ENCODE peak calls at places on chromosomes 1 and 21, in ten cellular contexts. One of them, this sample, is unnamed. For H3K4me1, the result is how much of the 10 kb centered on the place peaks cover.

GRCh38 chr1:219900201-219900600 is 28.2 kb downstream of the SLC30A10 start:
- DNase-seq in NT2/D1: no peak
- DNase-seq in left ventricle myocardium inferior: no peak
- DNase-seq in colonic mucosa: no peak
- DNase-seq in IMR-90: no peak
- DNase-seq in pancreas: no peak
- DNase-seq in GM23248: no peak
- DNase-seq in right cardiac atrium: no peak
- DNase-seq in right lobe of liver: no peak
- DNase-seq in CD8-positive, alpha-beta T cell: no peak
- DNase-seq in this sample: no peak

GRCh38 chr1:164588388-164589341 is 29.7 kb downstream of the PBX1 start:
- DNase-seq in right lobe of liver: peak
- DNase-seq in colonic mucosa: peak
- DNase-seq in IMR-90: peak
- DNase-seq in right cardiac atrium: peak
- DNase-seq in GM23248: peak
- DNase-seq in pancreas: no peak
- DNase-seq in CD8-positive, alpha-beta T cell: no peak
- DNase-seq in NT2/D1: no peak
- DNase-seq in left ventricle myocardium inferior: peak
- DNase-seq in this sample: peak

GRCh38 chr1:9852410-9853301 is 28.9 kb upstream of the CLSTN1 start:
- DNase-seq in colonic mucosa: no peak
- DNase-seq in CD8-positive, alpha-beta T cell: no peak
- DNase-seq in NT2/D1: no peak
- DNase-seq in right lobe of liver: no peak
- DNase-seq in right cardiac atrium: no peak
- DNase-seq in GM23248: peak
- DNase-seq in pancreas: peak
- DNase-seq in left ventricle myocardium inferior: no peak
- DNase-seq in IMR-90: peak
- DNase-seq in this sample: no peak

GRCh38 chr1:66336641-66336991 is 197.3 kb upstream of the SGIP1 start:
- DNase-seq in right lobe of liver: no peak
- DNase-seq in colonic mucosa: no peak
- DNase-seq in left ventricle myocardium inferior: no peak
- DNase-seq in NT2/D1: no peak
- DNase-seq in pancreas: no peak
- DNase-seq in GM23248: no peak
- DNase-seq in right cardiac atrium: no peak
- DNase-seq in IMR-90: no peak
- DNase-seq in CD8-positive, alpha-beta T cell: no peak
- DNase-seq in this sample: no peak

GRCh38 chr1:19682257-19682656 is 17.6 kb downstream of the HTR6 start:
- DNase-seq in left ventricle myocardium inferior: no peak
- DNase-seq in right cardiac atrium: no peak
- DNase-seq in colonic mucosa: no peak
- DNase-seq in CD8-positive, alpha-beta T cell: no peak
- DNase-seq in pancreas: no peak
- DNase-seq in IMR-90: peak
- DNase-seq in right lobe of liver: no peak
- DNase-seq in GM23248: peak
- DNase-seq in NT2/D1: no peak
- DNase-seq in this sample: peak

GRCh38 chr1:220775238-220775853 is 11.4 kb upstream of the MTARC1 start:
- DNase-seq in pancreas: no peak
- DNase-seq in IMR-90: no peak
- DNase-seq in GM23248: peak
- DNase-seq in right lobe of liver: no peak
- DNase-seq in colonic mucosa: no peak
- DNase-seq in CD8-positive, alpha-beta T cell: no peak
- DNase-seq in right cardiac atrium: peak
- DNase-seq in left ventricle myocardium inferior: no peak
- DNase-seq in NT2/D1: peak
- DNase-seq in this sample: peak

GRCh38 chr1:242132446-242132845 is 133.5 kb upstream of the MAP1LC3C start:
- DNase-seq in right cardiac atrium: no peak
- DNase-seq in GM23248: no peak
- DNase-seq in colonic mucosa: no peak
- DNase-seq in CD8-positive, alpha-beta T cell: no peak
- DNase-seq in right lobe of liver: no peak
- DNase-seq in pancreas: no peak
- DNase-seq in NT2/D1: no peak
- DNase-seq in left ventricle myocardium inferior: no peak
- DNase-seq in IMR-90: no peak
- DNase-seq in this sample: no peak

GRCh38 chr1:229942508-229942907 is 124.5 kb upstream of the GALNT2 start:
- DNase-seq in right lobe of liver: no peak
- DNase-seq in IMR-90: no peak
- DNase-seq in CD8-positive, alpha-beta T cell: no peak
- DNase-seq in right cardiac atrium: no peak
- DNase-seq in pancreas: peak
- DNase-seq in GM23248: no peak
- DNase-seq in NT2/D1: no peak
- DNase-seq in colonic mucosa: no peak
- DNase-seq in left ventricle myocardium inferior: no peak
- DNase-seq in this sample: no peak

GRCh38 chr1:246210751-246211150 is 296.3 kb downstream of the SMYD3 start:
- DNase-seq in IMR-90: no peak
- DNase-seq in colonic mucosa: no peak
- DNase-seq in right cardiac atrium: no peak
- DNase-seq in pancreas: no peak
- DNase-seq in GM23248: no peak
- DNase-seq in right lobe of liver: no peak
- DNase-seq in CD8-positive, alpha-beta T cell: no peak
- DNase-seq in left ventricle myocardium inferior: no peak
- DNase-seq in NT2/D1: no peak
- DNase-seq in this sample: no peak

GRCh38 chr1:30798389-30798951 is 40.9 kb upstream of the LAPTM5 start:
- DNase-seq in right cardiac atrium: peak
- DNase-seq in right lobe of liver: no peak
- DNase-seq in GM23248: peak
- DNase-seq in NT2/D1: no peak
- DNase-seq in colonic mucosa: peak
- DNase-seq in left ventricle myocardium inferior: peak
- DNase-seq in CD8-positive, alpha-beta T cell: no peak
- DNase-seq in pancreas: no peak
- DNase-seq in IMR-90: no peak
- DNase-seq in this sample: no peak

GRCh38 chr1:111958911-111959310 is 30.6 kb downstream of the KCND3 start:
- DNase-seq in colonic mucosa: no peak
- DNase-seq in IMR-90: no peak
- DNase-seq in left ventricle myocardium inferior: no peak
- DNase-seq in CD8-positive, alpha-beta T cell: no peak
- DNase-seq in NT2/D1: no peak
- DNase-seq in right cardiac atrium: no peak
- DNase-seq in GM23248: no peak
- DNase-seq in pancreas: no peak
- DNase-seq in right lobe of liver: no peak
- DNase-seq in this sample: no peak

GRCh38 chr21:15054089-15054488 is 10.7 kb downstream of the NRIP1 start:
- DNase-seq in left ventricle myocardium inferior: no peak
- DNase-seq in colonic mucosa: no peak
- DNase-seq in right cardiac atrium: no peak
- DNase-seq in GM23248: no peak
- DNase-seq in CD8-positive, alpha-beta T cell: no peak
- DNase-seq in pancreas: no peak
- DNase-seq in IMR-90: no peak
- DNase-seq in right lobe of liver: no peak
- DNase-seq in NT2/D1: no peak
- DNase-seq in this sample: no peak

GRCh38 chr21:15053531-15053930 is 11.3 kb downstream of the NRIP1 start:
- DNase-seq in right cardiac atrium: no peak
- DNase-seq in pancreas: no peak
- DNase-seq in left ventricle myocardium inferior: no peak
- DNase-seq in GM23248: no peak
- DNase-seq in NT2/D1: no peak
- DNase-seq in IMR-90: no peak
- DNase-seq in CD8-positive, alpha-beta T cell: no peak
- DNase-seq in right lobe of liver: no peak
- DNase-seq in colonic mucosa: no peak
- DNase-seq in this sample: no peak

GRCh38 chr21:15057290-15057689 is 7.5 kb downstream of the NRIP1 start:
- DNase-seq in CD8-positive, alpha-beta T cell: no peak
- DNase-seq in GM23248: no peak
- DNase-seq in IMR-90: no peak
- DNase-seq in right lobe of liver: no peak
- DNase-seq in colonic mucosa: peak
- DNase-seq in NT2/D1: no peak
- DNase-seq in right cardiac atrium: no peak
- DNase-seq in pancreas: no peak
- DNase-seq in left ventricle myocardium inferior: no peak
- DNase-seq in this sample: peak

GRCh38 chr21:15051652-15052554 is 12.9 kb downstream of the NRIP1 start:
- DNase-seq in pancreas: no peak
- DNase-seq in left ventricle myocardium inferior: no peak
- DNase-seq in NT2/D1: no peak
- DNase-seq in GM23248: no peak
- DNase-seq in right lobe of liver: no peak
- DNase-seq in CD8-positive, alpha-beta T cell: no peak
- DNase-seq in right cardiac atrium: no peak
- DNase-seq in colonic mucosa: peak
- DNase-seq in IMR-90: peak
- DNase-seq in this sample: no peak

DNA sequence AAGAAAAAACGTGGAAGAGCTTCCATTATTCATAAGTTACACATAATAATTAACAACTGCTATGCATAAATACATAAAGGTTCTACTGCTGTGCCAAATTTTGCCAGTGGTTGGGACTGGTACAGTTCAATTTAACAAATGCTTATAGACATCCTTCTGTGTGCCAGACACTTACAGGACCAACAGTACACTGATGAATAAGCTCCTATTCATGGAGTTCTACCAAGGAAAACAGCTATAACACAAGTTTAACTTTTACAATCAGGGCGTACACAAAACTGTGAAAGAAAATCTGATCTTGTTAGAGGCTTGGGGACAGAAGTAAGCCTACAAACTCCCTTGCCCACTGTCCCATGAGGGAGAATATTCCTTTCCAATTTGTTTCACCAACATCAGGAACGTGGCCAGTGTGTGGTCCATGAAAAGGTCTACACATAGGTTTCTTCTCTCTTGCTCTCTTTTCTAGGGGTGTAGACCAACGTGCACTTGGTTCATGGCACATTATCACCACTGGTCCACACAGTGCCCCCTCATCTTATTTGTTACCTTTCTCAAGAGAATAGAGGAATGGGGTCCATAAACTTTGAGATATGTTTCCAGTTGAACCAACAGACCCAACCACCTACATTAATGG is 10.1 kb downstream of the NRIP1 start:
- DNase-seq in pancreas: no peak
- DNase-seq in GM23248: no peak
- DNase-seq in colonic mucosa: no peak
- DNase-seq in IMR-90: no peak
- DNase-seq in NT2/D1: no peak
- DNase-seq in right cardiac atrium: no peak
- DNase-seq in right lobe of liver: no peak
- DNase-seq in CD8-positive, alpha-beta T cell: no peak
- DNase-seq in left ventricle myocardium inferior: no peak
- DNase-seq in this sample: no peak
- H3K4me1 ChIP-seq in pancreas: under half
- H3K4me1 ChIP-seq in GM23248: half or more
- H3K4me1 ChIP-seq in colonic mucosa: under half
- H3K4me1 ChIP-seq in IMR-90: under half
- H3K4me1 ChIP-seq in NT2/D1: under half
- H3K4me1 ChIP-seq in right cardiac atrium: under half
- H3K4me1 ChIP-seq in right lobe of liver: under half
- H3K4me1 ChIP-seq in CD8-positive, alpha-beta T cell: half or more
- H3K4me1 ChIP-seq in left ventricle myocardium inferior: half or more
- H3K4me1 ChIP-seq in this sample: under half

DNA sequence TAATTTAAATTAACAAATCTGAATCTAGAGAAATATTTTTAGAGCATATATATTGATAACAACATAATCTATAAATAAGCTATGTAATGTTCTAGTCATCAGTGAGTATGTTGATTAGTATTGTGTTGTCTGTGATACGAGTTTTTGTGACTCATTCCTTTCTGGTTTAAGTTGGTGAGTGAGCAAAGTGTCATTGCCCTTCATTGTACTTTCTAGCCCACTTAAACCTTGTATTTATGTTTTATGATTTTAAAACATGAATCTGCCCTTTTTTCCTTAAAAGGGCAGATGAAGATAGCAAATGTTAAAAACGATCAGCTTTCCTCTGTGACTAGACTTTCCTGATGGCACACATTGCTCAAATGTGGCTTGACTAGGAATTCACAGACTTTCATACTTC is 38.5 kb downstream of the MACO1 start:
- DNase-seq in colonic mucosa: no peak
- DNase-seq in GM23248: peak
- DNase-seq in right cardiac atrium: no peak
- DNase-seq in right lobe of liver: no peak
- DNase-seq in CD8-positive, alpha-beta T cell: no peak
- DNase-seq in left ventricle myocardium inferior: no peak
- DNase-seq in pancreas: no peak
- DNase-seq in IMR-90: peak
- DNase-seq in NT2/D1: no peak
- DNase-seq in this sample: peak
- H3K4me1 ChIP-seq in colonic mucosa: under half
- H3K4me1 ChIP-seq in GM23248: under half
- H3K4me1 ChIP-seq in right cardiac atrium: under half
- H3K4me1 ChIP-seq in right lobe of liver: under half
- H3K4me1 ChIP-seq in CD8-positive, alpha-beta T cell: under half
- H3K4me1 ChIP-seq in left ventricle myocardium inferior: half or more
- H3K4me1 ChIP-seq in pancreas: under half
- H3K4me1 ChIP-seq in IMR-90: under half
- H3K4me1 ChIP-seq in NT2/D1: under half
- H3K4me1 ChIP-seq in this sample: under half

DNA sequence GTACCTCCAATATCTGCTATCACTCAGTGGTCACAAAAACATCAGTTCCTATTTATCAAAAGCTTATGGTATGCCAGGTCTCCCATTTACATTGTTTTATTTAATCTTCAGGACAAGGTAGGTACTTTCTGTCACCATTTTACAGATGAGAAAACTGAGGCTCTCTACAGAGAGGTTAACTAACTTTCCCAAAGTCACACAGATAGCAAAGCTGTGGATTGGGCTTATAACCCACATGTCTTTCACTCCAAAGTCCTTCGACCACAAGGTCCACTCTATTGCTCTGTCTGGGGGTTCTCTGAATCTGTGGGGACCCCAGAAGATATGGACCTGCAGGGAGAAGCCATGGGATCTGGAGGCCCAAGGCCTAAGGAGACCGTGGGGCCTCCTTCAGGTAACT is 26.6 kb upstream of the EPS8L3 start:
- DNase-seq in right lobe of liver: no peak
- DNase-seq in left ventricle myocardium inferior: no peak
- DNase-seq in IMR-90: no peak
- DNase-seq in right cardiac atrium: no peak
- DNase-seq in CD8-positive, alpha-beta T cell: no peak
- DNase-seq in pancreas: no peak
- DNase-seq in NT2/D1: no peak
- DNase-seq in colonic mucosa: no peak
- DNase-seq in GM23248: no peak
- DNase-seq in this sample: no peak
- H3K4me1 ChIP-seq in right lobe of liver: under half
- H3K4me1 ChIP-seq in left ventricle myocardium inferior: half or more
- H3K4me1 ChIP-seq in IMR-90: under half
- H3K4me1 ChIP-seq in right cardiac atrium: under half
- H3K4me1 ChIP-seq in CD8-positive, alpha-beta T cell: half or more
- H3K4me1 ChIP-seq in pancreas: under half
- H3K4me1 ChIP-seq in NT2/D1: under half
- H3K4me1 ChIP-seq in colonic mucosa: under half
- H3K4me1 ChIP-seq in GM23248: under half
- H3K4me1 ChIP-seq in this sample: half or more

GRCh38 chr1:27005648-27006496 is 6.8 kb downstream of the TENT5B start:
- DNase-seq in IMR-90: no peak
- DNase-seq in right cardiac atrium: peak
- DNase-seq in right lobe of liver: no peak
- DNase-seq in pancreas: peak
- DNase-seq in NT2/D1: no peak
- DNase-seq in CD8-positive, alpha-beta T cell: no peak
- DNase-seq in GM23248: no peak
- DNase-seq in left ventricle myocardium inferior: no peak
- DNase-seq in colonic mucosa: no peak
- DNase-seq in this sample: no peak
- H3K4me1 ChIP-seq in IMR-90: under half
- H3K4me1 ChIP-seq in right cardiac atrium: under half
- H3K4me1 ChIP-seq in right lobe of liver: under half
- H3K4me1 ChIP-seq in pancreas: under half
- H3K4me1 ChIP-seq in NT2/D1: half or more
- H3K4me1 ChIP-seq in CD8-positive, alpha-beta T cell: under half
- H3K4me1 ChIP-seq in GM23248: under half
- H3K4me1 ChIP-seq in left ventricle myocardium inferior: half or more
- H3K4me1 ChIP-seq in colonic mucosa: under half
- H3K4me1 ChIP-seq in this sample: under half

This sample was measured in SJSA1.